ENCODE peak calls at places on chromosomes 7 and 10, in four cellular contexts. One of them, this sample, is unnamed.
A peak's percentile ranks its signal among the peaks of the same experiment; 100 is the strongest.

GRCh38 chr7:40948239-40948638 is 754.7 kb downstream of the INHBA start:
- DNase-seq in left ventricle myocardium inferior: no peak
- DNase-seq in CD8-positive, alpha-beta T cell: no peak
- DNase-seq in cardiac muscle cell: no peak
- DNase-seq in this sample: no peak

GRCh38 chr10:119762805-119763798 is 37.3 kb downstream of the INPP5F start:
- DNase-seq in left ventricle myocardium inferior: no peak
- DNase-seq in cardiac muscle cell: no peak
- DNase-seq in CD8-positive, alpha-beta T cell: no peak
- DNase-seq in this sample: no peak

GRCh38 chr10:98255146-98255877 is 12.7 kb downstream of the LOXL4 start:
- DNase-seq in CD8-positive, alpha-beta T cell: no peak
- DNase-seq in left ventricle myocardium inferior: no peak
- DNase-seq in cardiac muscle cell: no peak
- DNase-seq in this sample: no peak

GRCh38 chr10:84204122-84204521 is 9.8 kb downstream of the CDHR1 start:
- DNase-seq in cardiac muscle cell: no peak
- DNase-seq in left ventricle myocardium inferior: no peak
- DNase-seq in CD8-positive, alpha-beta T cell: no peak
- DNase-seq in this sample: peak; percentile 61

GRCh38 chr10:68636335-68636734 is 76.2 kb downstream of the TET1 start:
- DNase-seq in cardiac muscle cell: no peak
- DNase-seq in left ventricle myocardium inferior: no peak
- DNase-seq in CD8-positive, alpha-beta T cell: no peak
- DNase-seq in this sample: no peak

GRCh38 chr7:5572439-5572838 is 148.8 kb upstream of the TNRC18 start:
- DNase-seq in CD8-positive, alpha-beta T cell: no peak
- DNase-seq in cardiac muscle cell: no peak
- DNase-seq in left ventricle myocardium inferior: no peak
- DNase-seq in this sample: no peak

GRCh38 chr7:121329460-121330052 is 756 bp downstream of the WNT16 start:
- DNase-seq in CD8-positive, alpha-beta T cell: no peak
- DNase-seq in left ventricle myocardium inferior: no peak
- DNase-seq in cardiac muscle cell: no peak
- DNase-seq in this sample: peak; percentile 33

GRCh38 chr7:47901542-47901941 is 46.7 kb downstream of the PKD1L1 start:
- DNase-seq in cardiac muscle cell: no peak
- DNase-seq in left ventricle myocardium inferior: no peak
- DNase-seq in CD8-positive, alpha-beta T cell: no peak
- DNase-seq in this sample: no peak

GRCh38 chr10:51047857-51048256 is 26.4 kb upstream of the PRKG1 start:
- DNase-seq in left ventricle myocardium inferior: no peak
- DNase-seq in CD8-positive, alpha-beta T cell: no peak
- DNase-seq in cardiac muscle cell: peak; percentile 32
- DNase-seq in this sample: no peak

GRCh38 chr10:5731559-5731958 is 46.9 kb downstream of the TASOR2 start:
- DNase-seq in cardiac muscle cell: no peak
- DNase-seq in CD8-positive, alpha-beta T cell: no peak
- DNase-seq in left ventricle myocardium inferior: no peak
- DNase-seq in this sample: no peak

GRCh38 chr7:111593343-111593742 is 31.1 kb upstream of the IMMP2L start:
- DNase-seq in CD8-positive, alpha-beta T cell: no peak
- DNase-seq in cardiac muscle cell: no peak
- DNase-seq in left ventricle myocardium inferior: no peak
- DNase-seq in this sample: no peak

GRCh38 chr7:55510621-55511020 is 61.7 kb downstream of the VOPP1 start:
- DNase-seq in cardiac muscle cell: no peak
- DNase-seq in CD8-positive, alpha-beta T cell: no peak
- DNase-seq in left ventricle myocardium inferior: no peak
- DNase-seq in this sample: no peak

GRCh38 chr7:27593226-27593625 is 69.5 kb downstream of the HIBADH start:
- DNase-seq in CD8-positive, alpha-beta T cell: no peak
- DNase-seq in cardiac muscle cell: no peak
- DNase-seq in left ventricle myocardium inferior: no peak
- DNase-seq in this sample: no peak

GRCh38 chr10:75853085-75853484 is 421.7 kb downstream of the LRMDA start:
- DNase-seq in cardiac muscle cell: peak; percentile 9
- DNase-seq in CD8-positive, alpha-beta T cell: no peak
- DNase-seq in left ventricle myocardium inferior: no peak
- DNase-seq in this sample: no peak

GRCh38 chr7:90574136-90574819 is 21.8 kb upstream of the CDK14 start:
- DNase-seq in CD8-positive, alpha-beta T cell: no peak
- DNase-seq in cardiac muscle cell: peak; percentile 90
- DNase-seq in left ventricle myocardium inferior: peak; percentile 51
- DNase-seq in this sample: no peak

GRCh38 chr7:20786421-20786778 is 286 bp downstream of the SP8 start:
- DNase-seq in CD8-positive, alpha-beta T cell: no peak
- DNase-seq in cardiac muscle cell: no peak
- DNase-seq in left ventricle myocardium inferior: no peak
- DNase-seq in this sample: no peak
- H3K27me3 ChIP-seq in CD8-positive, alpha-beta T cell: peaks cover 43% of the 10 kb centered on the region
- H3K27me3 ChIP-seq in cardiac muscle cell: peaks cover 100% of the 10 kb centered on the region
- H3K27me3 ChIP-seq in left ventricle myocardium inferior: peaks cover 100% of the 10 kb centered on the region
- H3K27me3 ChIP-seq in this sample: peaks cover 95% of the 10 kb centered on the region

GRCh38 chr10:133024711-133025557 is 62.8 kb upstream of the ADGRA1 start:
- DNase-seq in cardiac muscle cell: no peak
- DNase-seq in left ventricle myocardium inferior: no peak
- DNase-seq in CD8-positive, alpha-beta T cell: no peak
- DNase-seq in this sample: no peak
- H3K27me3 ChIP-seq in cardiac muscle cell: peaks cover 35% of the 10 kb centered on the region
- H3K27me3 ChIP-seq in left ventricle myocardium inferior: peaks cover 95% of the 10 kb centered on the region
- H3K27me3 ChIP-seq in CD8-positive, alpha-beta T cell: no peaks in the 10 kb centered on the region
- H3K27me3 ChIP-seq in this sample: no peaks in the 10 kb centered on the region

GRCh38 chr10:86401588-86402282 is 35.1 kb upstream of the GRID1 start:
- DNase-seq in CD8-positive, alpha-beta T cell: no peak
- DNase-seq in cardiac muscle cell: peak; percentile 23
- DNase-seq in left ventricle myocardium inferior: no peak
- DNase-seq in this sample: no peak

GRCh38 chr10:86399879-86400704 is 33.5 kb upstream of the GRID1 start:
- DNase-seq in cardiac muscle cell: peak; percentile 98
- DNase-seq in left ventricle myocardium inferior: peak; percentile 93
- DNase-seq in CD8-positive, alpha-beta T cell: peak; percentile 91
- DNase-seq in this sample: peak; percentile 98

GRCh38 chr10:86400705-86401587 is 34.4 kb upstream of the GRID1 start:
- DNase-seq in cardiac muscle cell: peak; percentile 42
- DNase-seq in CD8-positive, alpha-beta T cell: peak; percentile 42
- DNase-seq in left ventricle myocardium inferior: peak; percentile 40
- DNase-seq in this sample: peak; percentile 72

GRCh38 chr10:86402283-86402931 is 35.8 kb upstream of the GRID1 start:
- DNase-seq in cardiac muscle cell: peak; percentile 16
- DNase-seq in CD8-positive, alpha-beta T cell: no peak
- DNase-seq in left ventricle myocardium inferior: no peak
- DNase-seq in this sample: no peak

DNA sequence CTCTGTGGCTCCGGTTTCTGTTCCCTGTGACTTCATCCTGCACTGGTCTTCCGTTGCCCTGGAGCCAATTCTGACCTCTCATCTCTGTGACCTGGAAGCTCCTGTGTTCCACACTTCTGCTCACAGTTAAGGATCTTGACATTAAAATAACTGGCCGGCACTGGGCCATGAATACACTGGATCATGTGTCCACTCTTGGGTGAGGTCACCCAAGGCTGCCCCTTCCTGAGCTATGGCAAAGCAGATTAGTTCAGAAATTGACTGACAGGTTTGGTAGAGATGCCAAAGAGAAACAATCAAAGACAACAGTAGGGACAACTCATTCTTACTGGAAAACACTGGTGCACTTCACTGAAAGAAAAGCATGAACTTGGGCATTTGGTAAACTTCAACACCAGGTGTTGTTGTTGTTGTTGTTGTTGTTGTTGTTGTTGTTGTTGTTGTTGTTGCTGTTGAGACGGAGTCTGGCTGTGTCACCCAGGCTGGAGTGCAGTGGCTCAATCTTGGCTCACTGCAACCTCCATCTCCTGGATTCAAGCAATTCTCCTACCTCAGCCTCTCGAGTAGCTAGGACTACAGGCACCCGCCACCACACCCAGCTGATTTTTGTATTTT is 36.7 kb upstream of the GRID1 start:
- DNase-seq in CD8-positive, alpha-beta T cell: no peak
- DNase-seq in cardiac muscle cell: no peak
- DNase-seq in left ventricle myocardium inferior: no peak
- DNase-seq in this sample: no peak
- H3K27me3 ChIP-seq in CD8-positive, alpha-beta T cell: no peaks in the 10 kb centered on the region
- H3K27me3 ChIP-seq in cardiac muscle cell: peaks cover 33% of the 10 kb centered on the region
- H3K27me3 ChIP-seq in left ventricle myocardium inferior: peaks cover 17% of the 10 kb centered on the region
- H3K27me3 ChIP-seq in this sample: no peaks in the 10 kb centered on the region

DNA sequence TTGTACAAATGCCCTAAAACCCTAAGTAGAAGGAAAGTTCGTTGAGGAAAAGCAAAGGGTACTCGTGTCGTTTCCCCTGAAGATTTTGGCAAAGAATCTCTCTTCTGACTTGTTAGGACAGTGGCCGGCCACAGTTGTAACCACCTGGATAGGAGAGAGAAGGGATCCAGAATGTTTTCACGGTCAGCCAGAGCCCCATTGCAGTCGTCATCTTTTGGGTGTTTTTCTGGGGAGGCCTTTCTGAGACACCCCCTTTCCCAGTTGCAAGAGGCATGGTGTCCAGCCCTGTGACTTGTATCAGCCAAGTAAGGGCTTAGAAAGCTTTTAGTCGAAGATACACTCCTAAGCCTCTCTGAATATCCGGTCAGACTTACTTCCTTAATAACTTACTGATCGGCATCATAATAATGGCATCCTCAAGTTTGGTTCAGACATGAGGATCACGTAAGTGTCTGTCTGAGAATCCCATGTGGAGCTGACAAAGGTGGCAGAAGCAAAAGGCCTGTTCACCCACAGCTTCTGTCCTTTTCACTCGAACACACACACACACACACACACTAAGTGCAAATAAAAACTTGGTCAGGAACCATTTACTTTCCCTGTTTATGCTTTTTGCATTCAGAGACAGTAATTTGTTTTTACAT is 435.7 kb upstream of the GALNT17 start:
- DNase-seq in CD8-positive, alpha-beta T cell: no peak
- DNase-seq in cardiac muscle cell: no peak
- DNase-seq in left ventricle myocardium inferior: no peak
- DNase-seq in this sample: no peak
- H3K27me3 ChIP-seq in CD8-positive, alpha-beta T cell: no peaks in the 10 kb centered on the region
- H3K27me3 ChIP-seq in cardiac muscle cell: peaks cover 17% of the 10 kb centered on the region
- H3K27me3 ChIP-seq in left ventricle myocardium inferior: no peaks in the 10 kb centered on the region
- H3K27me3 ChIP-seq in this sample: no peaks in the 10 kb centered on the region

GRCh38 chr10:116195583-116195982 is 77.4 kb downstream of the GFRA1 start:
- DNase-seq in left ventricle myocardium inferior: no peak
- DNase-seq in CD8-positive, alpha-beta T cell: no peak
- DNase-seq in cardiac muscle cell: no peak
- DNase-seq in this sample: no peak
- H3K27me3 ChIP-seq in left ventricle myocardium inferior: no peaks in the 10 kb centered on the region
- H3K27me3 ChIP-seq in CD8-positive, alpha-beta T cell: no peaks in the 10 kb centered on the region
- H3K27me3 ChIP-seq in cardiac muscle cell: no peaks in the 10 kb centered on the region
- H3K27me3 ChIP-seq in this sample: no peaks in the 10 kb centered on the region

GRCh38 chr10:26211781-26212444 is 4.7 kb upstream of the GAD2 start:
- DNase-seq in CD8-positive, alpha-beta T cell: no peak
- DNase-seq in cardiac muscle cell: no peak
- DNase-seq in left ventricle myocardium inferior: no peak
- DNase-seq in this sample: no peak
- H3K27me3 ChIP-seq in CD8-positive, alpha-beta T cell: peaks cover 32% of the 10 kb centered on the region
- H3K27me3 ChIP-seq in cardiac muscle cell: peaks cover 89% of the 10 kb centered on the region
- H3K27me3 ChIP-seq in left ventricle myocardium inferior: peaks cover 86% of the 10 kb centered on the region
- H3K27me3 ChIP-seq in this sample: no peaks in the 10 kb centered on the region

GRCh38 chr10:133090101-133090500 is 2.4 kb downstream of the ADGRA1 start:
- DNase-seq in cardiac muscle cell: no peak
- DNase-seq in left ventricle myocardium inferior: no peak
- DNase-seq in CD8-positive, alpha-beta T cell: no peak
- DNase-seq in this sample: no peak
- H3K27me3 ChIP-seq in cardiac muscle cell: peaks cover 100% of the 10 kb centered on the region
- H3K27me3 ChIP-seq in left ventricle myocardium inferior: peaks cover 97% of the 10 kb centered on the region
- H3K27me3 ChIP-seq in CD8-positive, alpha-beta T cell: no peaks in the 10 kb centered on the region
- H3K27me3 ChIP-seq in this sample: peaks cover 9% of the 10 kb centered on the region

DNA sequence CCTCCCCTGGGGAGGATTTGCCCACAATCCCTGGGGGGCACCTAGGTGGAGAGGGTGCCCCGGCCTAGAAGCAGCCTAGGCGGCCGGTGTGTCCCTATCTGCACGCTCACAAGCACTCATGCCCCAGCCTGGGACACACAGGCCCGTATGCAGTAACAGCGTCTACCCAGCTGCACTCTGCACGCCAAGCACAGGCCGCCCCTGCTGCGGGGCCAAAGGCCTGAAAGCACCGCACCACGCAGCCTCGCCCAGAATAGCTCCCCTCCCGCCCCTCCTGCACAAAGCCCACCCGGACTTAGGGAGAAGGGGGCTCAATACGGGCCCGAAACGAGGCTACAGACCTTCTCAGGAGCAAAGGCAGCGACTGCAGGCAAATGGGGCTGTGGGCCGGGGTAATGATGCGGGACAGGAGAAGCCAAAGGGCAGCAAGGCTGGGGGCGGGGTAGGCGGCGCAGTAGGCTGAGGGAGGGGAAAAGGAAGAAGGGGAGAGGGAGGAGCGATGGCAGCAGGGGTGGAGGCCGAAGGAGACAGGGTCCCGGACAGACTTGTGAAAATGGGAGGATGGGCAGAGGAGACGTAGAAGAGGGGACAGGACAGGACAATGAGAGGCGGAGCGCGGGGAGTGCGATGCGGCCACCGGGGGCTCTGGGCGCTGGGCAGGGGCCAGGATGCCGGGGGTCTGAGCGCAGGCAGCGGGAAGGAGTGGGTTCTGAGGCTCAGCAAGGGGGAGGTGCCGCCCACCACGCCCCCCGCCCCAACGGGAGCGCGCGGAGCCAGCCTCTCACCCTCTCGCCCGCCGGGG is 544 bp downstream of the GPRIN2 start:
- DNase-seq in left ventricle myocardium inferior: peak; percentile 19
- DNase-seq in cardiac muscle cell: no peak
- DNase-seq in CD8-positive, alpha-beta T cell: peak; percentile 0
- DNase-seq in this sample: peak; percentile 17
- H3K27me3 ChIP-seq in left ventricle myocardium inferior: peaks cover 100% of the 10 kb centered on the region
- H3K27me3 ChIP-seq in cardiac muscle cell: peaks cover 63% of the 10 kb centered on the region
- H3K27me3 ChIP-seq in CD8-positive, alpha-beta T cell: peaks cover 22% of the 10 kb centered on the region
- H3K27me3 ChIP-seq in this sample: peaks cover 28% of the 10 kb centered on the region

GRCh38 chr10:100623541-100623940 is 87.8 kb downstream of the HIF1AN start:
- DNase-seq in CD8-positive, alpha-beta T cell: no peak
- DNase-seq in cardiac muscle cell: no peak
- DNase-seq in left ventricle myocardium inferior: no peak
- DNase-seq in this sample: no peak
- H3K27me3 ChIP-seq in CD8-positive, alpha-beta T cell: no peaks in the 10 kb centered on the region
- H3K27me3 ChIP-seq in cardiac muscle cell: peaks cover 19% of the 10 kb centered on the region
- H3K27me3 ChIP-seq in left ventricle myocardium inferior: peaks cover 100% of the 10 kb centered on the region
- H3K27me3 ChIP-seq in this sample: peaks cover 85% of the 10 kb centered on the region

DNA sequence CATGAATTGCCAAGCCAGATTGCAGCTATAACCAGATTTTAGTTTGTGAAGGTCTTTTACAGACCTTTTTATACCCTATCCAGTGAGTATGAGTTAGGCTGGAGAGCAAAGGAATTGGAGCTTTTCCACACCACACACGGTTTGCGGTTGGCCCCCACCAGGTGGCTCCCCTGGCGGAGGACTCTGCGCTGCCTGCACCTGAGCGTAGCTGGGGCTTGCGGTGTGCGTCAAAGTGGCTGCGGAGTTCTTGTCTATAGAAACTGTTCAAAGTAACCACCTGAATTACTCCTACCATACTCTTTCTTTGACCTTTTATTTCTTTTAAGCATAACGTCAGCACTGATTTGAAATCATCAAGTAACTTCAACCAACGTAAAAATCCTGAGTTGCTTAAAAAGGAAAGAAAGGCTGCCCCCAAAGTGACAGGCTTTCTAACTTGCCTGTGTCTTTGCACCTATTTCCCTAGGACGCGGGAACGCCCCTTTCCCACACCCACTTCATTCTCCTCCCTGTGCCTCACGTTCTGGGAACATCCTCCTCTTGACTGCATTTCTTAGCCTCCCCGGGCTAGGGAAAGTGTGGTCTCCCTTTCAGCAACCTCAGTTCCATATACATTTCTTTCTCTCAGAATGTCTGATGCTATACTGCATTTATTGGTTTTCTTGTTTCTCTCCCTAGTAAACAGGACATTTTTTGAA is 47.6 kb upstream of the TMEM72 start:
- DNase-seq in left ventricle myocardium inferior: no peak
- DNase-seq in cardiac muscle cell: no peak
- DNase-seq in CD8-positive, alpha-beta T cell: no peak
- DNase-seq in this sample: no peak
- H3K27me3 ChIP-seq in left ventricle myocardium inferior: peaks cover 29% of the 10 kb centered on the region
- H3K27me3 ChIP-seq in cardiac muscle cell: peaks cover 16% of the 10 kb centered on the region
- H3K27me3 ChIP-seq in CD8-positive, alpha-beta T cell: peaks cover 6% of the 10 kb centered on the region
- H3K27me3 ChIP-seq in this sample: peaks cover 16% of the 10 kb centered on the region